ENCODE peak calls at places on chromosomes 7 and 10, in nine cellular contexts. K is AG09309, O is right lobe of liver, E is HFF-Myc, V is brain microvascular endothelial cell, Z is mucosa of descending colon, G is NT2/D1, U is OCI-LY7, Q is GM12865. X is an unnamed sample.

GRCh38 chr7:30743371-30744074 is 8.4 kb upstream of the INMT start:
- DNase-seq in U (no peak), Z (no peak), O (no peak), E (no peak), V (peak), G (no peak), Q (peak), K (no peak), X (peak)

GRCh38 chr7:27098493-27099223 is 2.9 kb upstream of the HOXA1 start:
- DNase-seq in G (no peak), K (no peak), O (no peak), E (no peak), V (no peak), Z (peak), Q (no peak), U (no peak), X (peak)

GRCh38 chr10:22251751-22252285 is 34.0 kb upstream of the EBLN1 start:
- DNase-seq in U (no peak), V (no peak), E (no peak), Q (peak), O (peak), Z (peak), G (no peak), K (no peak), X (peak)

GRCh38 chr7:18499407-18500197 is 4.1 kb downstream of the HDAC9 start:
- DNase-seq in E (no peak), V (no peak), G (no peak), O (peak), U (peak), Z (no peak), Q (peak), K (no peak), X (peak)

GRCh38 chr10:78921906-78922305 is 146.9 kb upstream of the ZMIZ1 start:
- DNase-seq in Z (no peak), Q (no peak), U (no peak), O (no peak), K (no peak), G (no peak), E (no peak), V (no peak), X (no peak)

GRCh38 chr10:5570979-5571810 is 46.4 kb downstream of the CALML3 start:
- DNase-seq in V (no peak), U (no peak), E (no peak), Q (no peak), O (peak), G (no peak), Z (peak), K (no peak), X (no peak)

GRCh38 chr7:15168489-15168888 is 265.9 kb upstream of the DGKB start:
- DNase-seq in E (no peak), O (no peak), U (no peak), Z (no peak), Q (no peak), V (no peak), K (no peak), G (no peak), X (no peak)

GRCh38 chr10:68812420-68812819 is 14.9 kb upstream of the STOX1 start:
- DNase-seq in Q (no peak), U (no peak), G (no peak), V (no peak), Z (no peak), O (no peak), K (no peak), E (no peak), X (no peak)

GRCh38 chr10:15280462-15280861 is 90.6 kb downstream of the FAM171A1 start:
- DNase-seq in K (no peak), E (no peak), Q (no peak), G (no peak), V (no peak), Z (no peak), O (no peak), U (no peak), X (no peak)

GRCh38 chr7:118863961-118864360 is 639.5 kb downstream of the ANKRD7 start:
- DNase-seq in E (no peak), Z (no peak), O (no peak), V (no peak), U (no peak), Q (no peak), G (no peak), K (no peak), X (no peak)

GRCh38 chr10:102624751-102625330 is 19.4 kb upstream of the TRIM8 start:
- DNase-seq in K (no peak), U (no peak), Z (peak), O (no peak), E (no peak), V (no peak), G (no peak), Q (no peak), X (peak)

GRCh38 chr10:1440897-1441296 is 296.4 kb downstream of the ADARB2 start:
- DNase-seq in E (no peak), O (no peak), U (peak), Z (no peak), V (no peak), K (no peak), G (no peak), Q (no peak), X (no peak)

GRCh38 chr7:69932034-69932628 is 333.9 kb downstream of the AUTS2 start:
- DNase-seq in O (no peak), U (peak), Q (peak), E (no peak), G (peak), Z (no peak), V (peak), K (peak), X (peak)

GRCh38 chr7:1567893-1568292 is 1.9 kb downstream of the PSMG3 start:
- DNase-seq in Z (peak), E (no peak), Q (no peak), O (no peak), V (peak), G (no peak), K (no peak), U (no peak), X (peak)

GRCh38 chr10:119651514-119652327 is 541 bp downstream of the BAG3 start:
- DNase-seq in G (no peak), Z (no peak), Q (no peak), U (no peak), E (no peak), V (no peak), O (no peak), K (no peak), X (no peak)

GRCh38 chr7:77327932-77328628 is 88.1 kb downstream of the GSAP start:
- DNase-seq in Q (no peak), E (no peak), Z (no peak), G (no peak), O (no peak), V (no peak), K (no peak), U (no peak), X (no peak)

GRCh38 chr10:6145414-6145978 is 56.7 kb downstream of the RBM17 start:
- DNase-seq in Z (peak), U (peak), G (no peak), Q (no peak), E (no peak), O (no peak), V (no peak), K (no peak), X (no peak)

GRCh38 chr7:139732471-139733167 is 45.2 kb downstream of the HIPK2 start:
- DNase-seq in G (no peak), Q (no peak), Z (no peak), K (no peak), V (no peak), U (no peak), O (no peak), E (no peak), X (no peak)

GRCh38 chr10:103659674-103660363 is 166.3 kb downstream of the NEURL1 start:
- DNase-seq in E (peak), Z (peak), O (peak), U (no peak), G (no peak), K (peak), V (peak), Q (peak), X (no peak)

GRCh38 chr7:134741901-134742635 is 37.4 kb upstream of the CALD1 start:
- DNase-seq in K (peak), Z (no peak), E (no peak), O (no peak), G (peak), V (peak), Q (no peak), U (no peak), X (peak)

GRCh38 chr10:95697429-95697828 is 3.7 kb upstream of the TCTN3 start:
- DNase-seq in E (no peak), U (peak), V (no peak), O (no peak), Q (peak), G (no peak), K (no peak), Z (no peak), X (no peak)

GRCh38 chr7:44211126-44211675 is 10.4 kb downstream of the YKT6 start:
- DNase-seq in U (no peak), Q (no peak), K (no peak), G (no peak), O (no peak), V (no peak), Z (no peak), E (no peak), X (no peak)

GRCh38 chr10:58813573-58813972 is 300.9 kb downstream of the BICC1 start:
- DNase-seq in K (no peak), V (no peak), O (peak), G (no peak), E (no peak), U (no peak), Q (no peak), Z (no peak), X (no peak)

GRCh38 chr7:136728945-136729344 is 139.5 kb upstream of the CHRM2 start:
- DNase-seq in U (no peak), Q (peak), O (no peak), G (no peak), K (no peak), V (no peak), E (no peak), Z (no peak), X (no peak)

GRCh38 chr7:71120096-71120495 is 11.8 kb upstream of the GALNT17 start:
- DNase-seq in E (no peak), K (no peak), O (no peak), U (no peak), V (no peak), Z (no peak), G (no peak), Q (no peak), X (no peak)

GRCh38 chr10:99926925-99927718 is 82.6 kb downstream of the DNMBP start:
- DNase-seq in K (no peak), O (peak), E (no peak), Q (no peak), V (peak), U (no peak), G (no peak), Z (peak), X (peak)

GRCh38 chr10:59648711-59649201 is 60.9 kb downstream of the SLC16A9 start:
- DNase-seq in G (no peak), Q (no peak), V (peak), U (no peak), O (no peak), Z (no peak), E (no peak), K (no peak), X (no peak)

GRCh38 chr7:155495440-155496248 is 37.7 kb downstream of the EN2 start:
- DNase-seq in O (no peak), V (no peak), K (no peak), Z (no peak), G (no peak), E (no peak), U (no peak), Q (no peak), X (no peak)

GRCh38 chr7:155494551-155494950 is 36.6 kb downstream of the EN2 start:
- DNase-seq in E (no peak), Z (no peak), U (no peak), Q (no peak), G (no peak), K (no peak), V (no peak), O (no peak), X (no peak)

GRCh38 chr7:155493744-155494538 is 36.0 kb downstream of the EN2 start:
- DNase-seq in G (no peak), O (no peak), Q (no peak), E (no peak), Z (no peak), U (no peak), V (no peak), K (no peak), X (no peak)

GRCh38 chr7:155496267-155497005 is 38.5 kb downstream of the EN2 start:
- DNase-seq in K (no peak), O (no peak), V (no peak), U (no peak), G (no peak), Z (no peak), E (no peak), Q (no peak), X (no peak)

GRCh38 chr7:155497149-155497901 is 39.4 kb downstream of the EN2 start:
- DNase-seq in Z (no peak), K (no peak), U (no peak), G (no peak), E (no peak), Q (no peak), V (no peak), O (no peak), X (no peak)
- H3K4me3 ChIP-seq in Z (no peak), K (no peak), U (no peak), G (no peak), E (no peak), Q (no peak), V (no peak), O (no peak), X (no peak)

GRCh38 chr10:72694476-72695369 is 2.8 kb downstream of the MCU start:
- DNase-seq in G (no peak), Q (peak), Z (no peak), V (no peak), K (no peak), U (peak), E (no peak), O (no peak), X (peak)
- H3K4me3 ChIP-seq in G (no peak), Q (no peak), Z (no peak), V (no peak), K (no peak), U (no peak), E (no peak), O (no peak), X (no peak)

DNA sequence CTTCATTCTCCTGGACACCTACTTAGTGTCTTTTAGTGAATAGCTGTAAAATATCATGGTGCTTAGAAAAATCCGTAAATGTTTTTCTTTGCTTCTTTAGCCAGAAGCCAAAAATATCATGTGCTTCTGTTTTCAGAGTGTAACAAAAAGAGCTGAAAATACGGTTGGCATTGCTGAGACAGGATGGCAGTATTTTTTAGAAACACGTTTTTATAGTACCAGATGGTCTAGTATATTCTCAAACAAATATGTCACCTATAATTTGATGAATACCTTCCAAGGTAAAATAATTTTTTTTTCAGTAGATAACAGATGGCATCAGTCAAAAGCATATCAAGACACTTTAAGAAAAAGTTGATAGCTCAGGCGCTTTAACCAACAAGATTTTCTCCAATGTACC is 326.6 kb downstream of the PHF14 start:
- DNase-seq in V (no peak), Z (no peak), G (no peak), E (no peak), O (no peak), U (no peak), Q (no peak), K (no peak), X (no peak)
- H3K4me3 ChIP-seq in V (no peak), Z (no peak), G (no peak), E (no peak), O (no peak), U (no peak), Q (no peak), K (no peak), X (no peak)

DNA sequence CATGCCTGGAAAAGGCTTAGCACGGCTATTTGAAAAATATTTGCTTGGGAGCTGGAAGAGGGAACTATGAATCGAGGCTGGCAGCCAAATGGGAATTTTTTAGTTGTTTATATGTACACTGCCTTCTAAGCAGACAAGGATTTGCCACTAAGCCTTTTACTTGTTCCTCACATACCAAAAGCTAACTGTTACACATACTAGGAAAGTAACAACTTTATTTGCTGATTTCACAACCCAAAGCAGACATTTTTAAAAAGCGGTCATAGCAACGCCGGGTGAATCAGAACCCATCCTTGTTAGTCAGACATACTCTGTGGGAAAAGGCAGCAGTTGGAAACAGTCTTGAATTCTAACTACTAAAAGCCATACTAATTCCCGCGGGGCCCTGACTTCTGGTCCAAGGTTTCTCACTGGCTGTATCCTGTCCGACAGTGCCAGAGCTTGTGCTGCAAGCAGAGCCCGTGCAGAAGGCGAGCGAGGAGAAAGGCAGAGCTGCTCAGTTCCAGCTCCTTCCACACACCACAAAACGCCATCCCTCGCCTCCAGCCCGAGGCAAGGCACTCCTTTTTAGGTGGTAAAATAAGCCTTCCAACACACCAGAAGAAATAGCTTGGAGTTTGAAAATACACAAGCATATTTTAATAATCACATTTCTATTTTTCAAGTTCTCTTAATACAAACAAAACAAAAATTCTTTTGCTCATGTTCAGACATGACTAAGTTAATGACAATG is 89.2 kb downstream of the RNF216 start:
- DNase-seq in E (peak), G (no peak), K (peak), O (no peak), U (no peak), V (peak), Q (peak), Z (peak), X (peak)
- H3K4me3 ChIP-seq in E (no peak), G (no peak), K (peak), O (no peak), U (no peak), V (peak), Q (peak), Z (no peak), X (peak)

X was measured in epithelial cell of esophagus.